ENCODE peak calls at places on chromosomes 6 and 20, in nine cellular contexts. B, T, E, G, C, R, Q, O and K are unnamed samples.

GRCh38 chr6:136547336-136547735 is 2.9 kb downstream of the MAP7 start:
- DNase-seq in E (no peak), G (no peak), C (peak), B (peak), T (no peak), Q (peak), O (peak), R (no peak), K (no peak)

GRCh38 chr6:115908906-115909559 is 151.7 kb downstream of the FRK start:
- DNase-seq in O (no peak), Q (no peak), C (no peak), G (no peak), E (no peak), B (no peak), T (no peak), R (no peak), K (no peak)

GRCh38 chr6:108897371-108897770 is 49.1 kb downstream of the ARMC2 start:
- DNase-seq in R (peak), O (peak), G (no peak), C (no peak), B (no peak), T (no peak), E (no peak), Q (peak), K (peak)

GRCh38 chr6:34332255-34333198 is 59.9 kb downstream of the NUDT3 start:
- DNase-seq in G (no peak), C (no peak), R (no peak), E (peak), Q (no peak), T (no peak), B (no peak), O (no peak), K (no peak)

GRCh38 chr6:692356-692851 is 535 bp downstream of the EXOC2 start:
- DNase-seq in O (peak), C (peak), E (no peak), R (peak), T (peak), G (peak), Q (peak), B (peak), K (peak)

GRCh38 chr20:12748359-12748994 is 260.3 kb upstream of the SPTLC3 start:
- DNase-seq in R (no peak), B (no peak), O (no peak), Q (no peak), G (no peak), C (no peak), T (no peak), E (no peak), K (no peak)

GRCh38 chr6:154404791-154405400 is 48.3 kb upstream of the IPCEF1 start:
- DNase-seq in T (no peak), Q (peak), B (no peak), G (no peak), R (peak), E (no peak), C (no peak), O (no peak), K (no peak)

GRCh38 chr6:155328539-155329459 is 14.5 kb upstream of the TFB1M start:
- DNase-seq in R (no peak), Q (peak), C (no peak), B (no peak), T (peak), G (no peak), E (no peak), O (no peak), K (no peak)

GRCh38 chr6:12605888-12606345 is 110.7 kb upstream of the PHACTR1 start:
- DNase-seq in C (peak), R (peak), T (no peak), E (no peak), Q (peak), G (peak), O (peak), B (peak), K (peak)

GRCh38 chr20:48056218-48056617 is 270.9 kb upstream of the SULF2 start:
- DNase-seq in T (no peak), C (no peak), E (no peak), O (no peak), R (no peak), G (no peak), B (no peak), Q (no peak), K (no peak)

GRCh38 chr20:33561981-33562601 is 72.2 kb downstream of the CBFA2T2 start:
- DNase-seq in R (peak), O (peak), E (no peak), B (peak), Q (peak), T (no peak), C (peak), G (peak), K (peak)

GRCh38 chr6:156359912-156360311 is 417.3 kb upstream of the ARID1B start:
- DNase-seq in B (no peak), C (no peak), G (peak), O (no peak), R (no peak), E (no peak), Q (no peak), T (no peak), K (no peak)

GRCh38 chr6:55174211-55175013 is at the start of gene HCRTR2:
- DNase-seq in B (no peak), T (no peak), C (no peak), R (no peak), G (peak), O (no peak), E (no peak), Q (no peak), K (no peak)

GRCh38 chr6:138572200-138572875 is 73.0 kb upstream of the NHSL1 start:
- DNase-seq in R (peak), Q (peak), O (no peak), T (peak), G (peak), E (no peak), C (peak), B (peak), K (no peak)